ENCODE peak calls at places on chromosome 10, in six cellular contexts. V is GM23248, K is PC-3, C is HCT116, A is PC-9, S is MM.1S. G is an unnamed sample.

GRCh38 chr10:85545874-85546273 is 820.7 kb downstream of the GRID1 start:
- DNase-seq in C (no peak), S (no peak), K (no peak), V (no peak), A (no peak), G (no peak)

GRCh38 chr10:121442086-121442485 is 156.2 kb downstream of the FGFR2 start:
- DNase-seq in S (no peak), C (no peak), A (no peak), V (no peak), K (no peak), G (no peak)

GRCh38 chr10:58856508-58857240 is 319.8 kb upstream of the PHYHIPL start:
- DNase-seq in C (peak; percentile 24), S (no peak), V (peak; percentile 95), A (peak; percentile 77), K (peak; percentile 97), G (no peak)

GRCh38 chr10:28533315-28533564 is 322 bp downstream of the WAC start:
- DNase-seq in S (no peak), C (no peak), K (no peak), A (no peak), V (no peak), G (no peak)

GRCh38 chr10:104576611-104577010 is 64.5 kb upstream of the SORCS3 start:
- DNase-seq in S (no peak), C (no peak), V (no peak), A (no peak), K (no peak), G (no peak)

GRCh38 chr10:5540080-5540479 is 15.3 kb downstream of the CALML3 start:
- DNase-seq in K (no peak), S (no peak), A (no peak), V (no peak), C (no peak), G (no peak)

GRCh38 chr10:89332092-89332633 is 4.4 kb downstream of the IFIT3 start:
- DNase-seq in C (no peak), K (no peak), V (peak; percentile 75), A (no peak), S (peak; percentile 88), G (peak; percentile 59)

GRCh38 chr10:78950656-78951587 is 117.8 kb upstream of the ZMIZ1 start:
- DNase-seq in A (no peak), V (no peak), C (no peak), K (no peak), S (no peak), G (no peak)

GRCh38 chr10:8044908-8045727 is 9.4 kb upstream of the GATA3 start:
- DNase-seq in C (no peak), K (no peak), V (no peak), S (no peak), A (peak; percentile 55), G (no peak)

GRCh38 chr10:117257701-117258100 is 16.8 kb downstream of the SLC18A2 start:
- DNase-seq in K (no peak), C (no peak), A (no peak), S (no peak), V (no peak), G (no peak)

GRCh38 chr10:86390337-86391120 is 23.9 kb upstream of the GRID1 start:
- DNase-seq in V (no peak), A (no peak), S (no peak), C (no peak), K (no peak), G (peak; percentile 41)

GRCh38 chr10:6567894-6568293 is 12.2 kb downstream of the PRKCQ start:
- DNase-seq in S (no peak), V (no peak), C (no peak), K (no peak), A (no peak), G (no peak)

GRCh38 chr10:110446277-110446676 is 51.4 kb upstream of the DUSP5 start:
- DNase-seq in V (no peak), C (no peak), S (no peak), A (no peak), K (no peak), G (no peak)

GRCh38 chr10:110446954-110447608 is 50.6 kb upstream of the DUSP5 start:
- DNase-seq in V (peak; percentile 92), A (no peak), K (peak; percentile 83), C (no peak), S (no peak), G (no peak)

GRCh38 chr10:110448682-110449418 is 48.9 kb upstream of the DUSP5 start:
- DNase-seq in K (no peak), S (no peak), V (no peak), A (no peak), C (no peak), G (no peak)

GRCh38 chr10:110445871-110446270 is 51.8 kb upstream of the DUSP5 start:
- DNase-seq in S (no peak), C (no peak), K (no peak), V (no peak), A (no peak), G (no peak)

DNA sequence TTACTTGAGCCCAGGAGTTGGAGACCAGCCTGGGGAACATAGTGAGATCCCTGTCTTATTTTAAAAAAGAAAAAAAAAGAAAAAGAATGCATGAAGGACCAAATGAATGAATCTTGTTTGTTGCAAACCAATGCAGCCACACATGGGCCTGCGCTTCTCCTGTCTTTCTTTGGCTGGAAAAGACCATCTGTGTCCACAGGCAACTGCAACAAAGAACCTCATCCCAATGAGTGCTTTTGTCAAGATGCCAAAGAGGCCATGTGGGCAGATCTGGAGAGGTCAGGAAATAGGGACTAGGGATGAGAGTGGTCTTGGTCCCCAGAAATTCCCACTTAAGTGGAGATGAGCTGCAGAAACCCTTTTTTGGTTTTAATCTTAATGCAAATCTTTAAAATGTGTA is 49.8 kb upstream of the DUSP5 start:
- DNase-seq in K (no peak), V (no peak), S (no peak), A (no peak), C (no peak), G (no peak)
- H3K9me2 ChIP-seq in K (no peaks in the 10 kb centered on the region), V (no peaks in the 10 kb centered on the region), S (no peaks in the 10 kb centered on the region), A (no peaks in the 10 kb centered on the region), C (no peaks in the 10 kb centered on the region), G (no peaks in the 10 kb centered on the region)

GRCh38 chr10:11886138-11886474 is 63.0 kb downstream of the PROSER2 start:
- DNase-seq in C (no peak), K (no peak), V (no peak), S (no peak), A (no peak), G (no peak)

GRCh38 chr10:11882646-11883375 is 59.7 kb downstream of the PROSER2 start:
- DNase-seq in A (peak; percentile 28), C (no peak), V (no peak), S (no peak), K (peak; percentile 66), G (no peak)

GRCh38 chr10:11886851-11887250 is 63.7 kb downstream of the PROSER2 start:
- DNase-seq in A (peak; percentile 66), S (no peak), V (no peak), C (no peak), K (peak; percentile 57), G (no peak)

GRCh38 chr10:11885437-11886137 is 62.4 kb downstream of the PROSER2 start:
- DNase-seq in S (no peak), K (no peak), V (no peak), A (no peak), C (no peak), G (no peak)

GRCh38 chr10:11884706-11885423 is 61.7 kb downstream of the PROSER2 start:
- DNase-seq in V (no peak), S (no peak), C (no peak), A (no peak), K (no peak), G (no peak)
- H3K27ac ChIP-seq in V (no peak overlapping the region), S (no peak overlapping the region), C (no peak overlapping the region), A (no peak overlapping the region), K (peak overlapping the region; percentile 16), G (no peak overlapping the region)

GRCh38 chr10:126357169-126357568 is 31.1 kb downstream of the ADAM12 start:
- DNase-seq in V (no peak), C (no peak), A (no peak), K (no peak), S (no peak), G (no peak)
- H3K9me2 ChIP-seq in V (no peaks in the 10 kb centered on the region), C (no peaks in the 10 kb centered on the region), A (no peaks in the 10 kb centered on the region), K (no peaks in the 10 kb centered on the region), S (no peaks in the 10 kb centered on the region), G (no peaks in the 10 kb centered on the region)

GRCh38 chr10:74223755-74224530 is 72.9 kb downstream of the ADK start:
- DNase-seq in S (no peak), K (peak; percentile 99), A (peak; percentile 45), C (peak; percentile 89), V (peak; percentile 72), G (no peak)

GRCh38 chr10:74231375-74231774 is 80.4 kb downstream of the ADK start:
- DNase-seq in K (peak; percentile 95), S (no peak), V (peak; percentile 43), A (peak; percentile 54), C (no peak), G (no peak)

GRCh38 chr10:74233281-74233680 is 82.3 kb downstream of the ADK start:
- DNase-seq in A (no peak), C (no peak), K (no peak), S (no peak), V (no peak), G (no peak)

DNA sequence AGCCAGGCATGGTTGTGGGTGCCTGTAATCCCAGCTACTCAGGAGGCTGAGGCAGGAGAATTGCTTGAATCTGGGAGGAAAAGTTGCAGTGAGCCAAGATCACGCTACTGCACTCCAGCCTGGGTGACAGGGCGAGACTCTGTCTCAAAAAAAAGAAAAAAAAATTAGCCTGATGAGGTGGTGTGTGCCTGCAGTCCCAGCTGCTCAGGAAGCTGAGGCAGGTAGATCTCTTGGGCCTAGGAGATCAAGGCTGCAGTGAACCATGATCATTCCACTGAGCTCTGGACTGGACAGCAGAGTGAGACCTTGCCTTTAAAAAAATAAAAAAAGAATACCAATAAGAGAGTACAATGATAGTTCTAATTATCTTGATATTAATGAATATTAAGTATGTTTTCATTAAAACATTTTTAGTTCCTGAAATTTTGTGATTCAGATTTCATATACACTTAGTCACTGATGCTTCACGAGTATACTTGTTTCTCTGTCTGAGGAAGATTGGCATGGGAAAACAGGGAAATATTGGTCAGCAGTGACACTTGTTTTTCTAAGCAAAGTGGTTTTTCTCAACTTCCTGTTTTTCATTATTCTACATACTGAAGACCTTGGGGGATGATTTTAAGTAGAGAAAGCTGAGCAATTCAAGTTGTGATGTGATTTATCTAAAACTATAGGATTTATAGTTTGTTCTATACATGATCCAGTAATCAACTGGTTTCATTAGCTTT is 76.8 kb downstream of the ADK start:
- DNase-seq in A (no peak), C (no peak), S (peak; percentile 42), K (peak; percentile 96), V (peak; percentile 78), G (peak; percentile 50)
- H3K27ac ChIP-seq in A (peak overlapping the region; percentile 66), C (peak overlapping the region; percentile 10), S (peak overlapping the region; percentile 24), K (peak overlapping the region; percentile 55), V (peak overlapping the region; percentile 49), G (peak overlapping the region; percentile 14)

G was measured in OCI-LY7.